ENCODE peak calls at places on chromosome 1, in ten cellular contexts. E is NB4; T is B cell; G is cardiac fibroblast; I is neural progenitor cell; P is nephron progenitor cell; Y is HFFc6; N is CD4-positive, alpha-beta T cell; R is progenitor cell of endocrine pancreas; V is uterus. A is an unnamed sample.
A peak's percentile ranks its signal among the peaks of the same experiment; 100 is the strongest.

GRCh38 chr1:215064327-215064726 is 18.2 kb upstream of the KCNK2 start:
- DNase-seq in E (no peak), T (no peak), G (no peak), I (no peak), P (no peak), Y (no peak), N (no peak), R (no peak), V (no peak), A (no peak)

GRCh38 chr1:118366296-118366695 is 181.3 kb upstream of the SPAG17 start:
- DNase-seq in E (no peak), T (no peak), G (peak; percentile 47), I (no peak), P (no peak), Y (peak; percentile 30), N (no peak), R (no peak), V (no peak), A (no peak)

GRCh38 chr1:157773723-157774350 is 3.1 kb downstream of the FCRL2 start:
- DNase-seq in E (peak; percentile 21), T (peak; percentile 80), G (no peak), I (peak; percentile 64), P (no peak), Y (no peak), N (no peak), R (no peak), V (no peak), A (no peak)

GRCh38 chr1:213572939-213573647 is 414.7 kb upstream of the PROX1 start:
- DNase-seq in E (no peak), T (no peak), G (no peak), I (no peak), P (no peak), Y (no peak), N (no peak), R (no peak), V (no peak), A (no peak)

GRCh38 chr1:182617734-182618288 is 13.6 kb upstream of the RGS16 start:
- DNase-seq in E (peak; percentile 48), T (no peak), G (peak; percentile 37), I (no peak), P (no peak), Y (no peak), N (no peak), R (no peak), V (no peak), A (no peak)

GRCh38 chr1:160373696-160374095 is 6.8 kb downstream of the NHLH1 start:
- DNase-seq in E (peak; percentile 45), T (no peak), G (no peak), I (peak; percentile 0), P (no peak), Y (no peak), N (no peak), R (no peak), V (no peak), A (no peak)

GRCh38 chr1:152036316-152037216 is at the start of gene S100A11:
- DNase-seq in E (peak; percentile 94), T (peak; percentile 71), G (peak; percentile 89), I (peak; percentile 75), P (peak; percentile 85), Y (peak; percentile 78), N (peak; percentile 79), R (peak; percentile 53), V (peak; percentile 91), A (peak; percentile 63)

GRCh38 chr1:211667065-211667617 is 8.3 kb downstream of the NEK2 start:
- DNase-seq in E (no peak), T (no peak), G (no peak), I (no peak), P (no peak), Y (no peak), N (no peak), R (no peak), V (no peak), A (no peak)

GRCh38 chr1:160653620-160654016 is 6.8 kb upstream of the SLAMF1 start:
- DNase-seq in E (no peak), T (peak; percentile 55), G (no peak), I (no peak), P (no peak), Y (no peak), N (no peak), R (no peak), V (no peak), A (no peak)

GRCh38 chr1:18875107-18875795 is 15.8 kb upstream of the TAS1R2 start:
- DNase-seq in E (peak; percentile 80), T (no peak), G (peak; percentile 90), I (peak; percentile 92), P (peak; percentile 95), Y (peak; percentile 73), N (peak; percentile 56), R (peak; percentile 80), V (peak; percentile 65), A (peak; percentile 66)

GRCh38 chr1:23909412-23909811 is 3.8 kb downstream of the CNR2 start:
- DNase-seq in E (peak; percentile 59), T (peak; percentile 69), G (no peak), I (no peak), P (no peak), Y (no peak), N (no peak), R (no peak), V (no peak), A (no peak)

GRCh38 chr1:47709302-47710074 is 271.6 kb downstream of the FOXD2 start:
- DNase-seq in E (peak; percentile 26), T (no peak), G (no peak), I (peak; percentile 92), P (peak; percentile 66), Y (no peak), N (no peak), R (peak; percentile 57), V (no peak), A (no peak)

GRCh38 chr1:31239653-31240241 is at the start of gene NKAIN1:
- DNase-seq in E (peak; percentile 56), T (no peak), G (peak; percentile 19), I (peak; percentile 91), P (peak; percentile 74), Y (no peak), N (no peak), R (peak; percentile 43), V (no peak), A (no peak)

GRCh38 chr1:240084749-240085148 is 6.9 kb upstream of the FMN2 start:
- DNase-seq in E (no peak), T (no peak), G (no peak), I (no peak), P (no peak), Y (no peak), N (no peak), R (no peak), V (no peak), A (no peak)

GRCh38 chr1:4931486-4931885 is 277.1 kb downstream of the AJAP1 start:
- DNase-seq in E (no peak), T (no peak), G (peak; percentile 1), I (no peak), P (no peak), Y (no peak), N (no peak), R (no peak), V (no peak), A (no peak)

GRCh38 chr1:231100393-231100792 is 60.3 kb upstream of the FAM89A start:
- DNase-seq in E (no peak), T (no peak), G (no peak), I (no peak), P (no peak), Y (no peak), N (no peak), R (no peak), V (no peak), A (no peak)

GRCh38 chr1:164780863-164781262 is 221.9 kb downstream of the PBX1 start:
- DNase-seq in E (no peak), T (no peak), G (peak; percentile 89), I (no peak), P (no peak), Y (peak; percentile 95), N (no peak), R (no peak), V (peak; percentile 69), A (no peak)

GRCh38 chr1:163440090-163440489 is 118.3 kb downstream of the NUF2 start:
- DNase-seq in E (no peak), T (no peak), G (no peak), I (no peak), P (no peak), Y (no peak), N (no peak), R (no peak), V (peak; percentile 46), A (no peak)

GRCh38 chr1:238951809-238952208 is 434.6 kb upstream of the CHRM3 start:
- DNase-seq in E (peak; percentile 53), T (no peak), G (peak; percentile 66), I (peak; percentile 39), P (peak; percentile 22), Y (peak; percentile 40), N (no peak), R (no peak), V (no peak), A (no peak)

GRCh38 chr1:36650200-36651065 is 167.7 kb upstream of the CSF3R start:
- DNase-seq in E (peak; percentile 44), T (no peak), G (peak; percentile 54), I (peak; percentile 69), P (peak; percentile 83), Y (peak; percentile 36), N (peak; percentile 43), R (peak; percentile 67), V (no peak), A (peak; percentile 54)
- TF ChIP-seq CTCF in E (peak; percentile 93), T (peak; percentile 92), G (peak; percentile 89), I (peak; percentile 88), P (peak; percentile 83), Y (peak; percentile 82), N (peak; percentile 84), R (peak; percentile 85), V (peak; percentile 62), A (peak; percentile 97)

DNA sequence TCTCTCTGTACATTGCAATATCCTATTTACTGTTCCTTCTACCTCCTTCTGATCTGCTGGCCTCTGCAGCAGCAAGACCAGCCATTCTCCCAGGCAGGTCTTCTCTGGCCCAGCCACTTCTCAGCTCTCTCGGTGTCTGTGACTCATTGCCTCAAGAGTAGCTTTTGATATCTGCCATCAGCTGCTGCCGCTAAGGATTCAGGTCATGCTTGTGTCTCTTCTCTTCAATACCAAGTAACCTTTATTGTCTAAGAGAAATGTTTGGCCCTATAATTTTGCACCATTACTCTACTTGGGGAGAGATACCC is 101.8 kb downstream of the TMEM53 start:
- DNase-seq in E (no peak), T (no peak), G (no peak), I (no peak), P (no peak), Y (no peak), N (no peak), R (no peak), V (no peak), A (no peak)
- TF ChIP-seq CTCF in E (no peak), T (no peak), G (no peak), I (no peak), P (no peak), Y (no peak), N (no peak), R (no peak), V (no peak), A (no peak)

GRCh38 chr1:180167721-180168467 is 13.2 kb downstream of the QSOX1 start:
- DNase-seq in E (peak; percentile 26), T (no peak), G (peak; percentile 18), I (peak; percentile 30), P (no peak), Y (no peak), N (no peak), R (no peak), V (peak; percentile 13), A (no peak)
- TF ChIP-seq CTCF in E (no peak), T (no peak), G (no peak), I (no peak), P (no peak), Y (no peak), N (no peak), R (no peak), V (no peak), A (no peak)

GRCh38 chr1:41361028-41361494 is at the start of gene FOXO6:
- DNase-seq in E (peak; percentile 94), T (peak; percentile 97), G (peak; percentile 95), I (peak; percentile 100), P (peak; percentile 98), Y (peak; percentile 92), N (peak; percentile 90), R (peak; percentile 95), V (peak; percentile 99), A (peak; percentile 92)
- TF ChIP-seq CTCF in E (peak; percentile 33), T (peak; percentile 48), G (no peak), I (peak; percentile 74), P (peak; percentile 56), Y (peak; percentile 73), N (peak; percentile 18), R (peak; percentile 76), V (peak; percentile 63), A (no peak)

A was measured in natural killer cell.